ENCODE peak calls at places on chromosomes 3 and 15, in six cellular contexts. G is psoas muscle, E is fibroblast of pulmonary artery, O is lung, Z is coronary artery, C is K562. H is an unnamed sample.

GRCh38 chr3:21795152-21795837 is 44.3 kb upstream of the ZNF385D start:
- DNase-seq in G (peak; percentile 72), O (no peak), Z (peak; percentile 75), C (no peak), E (no peak), H (no peak)

GRCh38 chr15:60010467-60011257 is 6.6 kb downstream of the FOXB1 start:
- DNase-seq in E (no peak), Z (no peak), C (no peak), O (no peak), G (no peak), H (no peak)

GRCh38 chr3:172065967-172066762 is 26.8 kb downstream of the FNDC3B start:
- DNase-seq in G (no peak), Z (no peak), C (no peak), E (peak; percentile 66), O (no peak), H (no peak)

GRCh38 chr3:27221264-27221932 is 147.8 kb downstream of the NEK10 start:
- DNase-seq in O (no peak), E (no peak), C (no peak), Z (no peak), G (no peak), H (no peak)

GRCh38 chr3:38138347-38139190 is at the start of gene MYD88:
- DNase-seq in E (peak; percentile 56), C (peak; percentile 77), O (peak; percentile 84), Z (peak; percentile 88), G (peak; percentile 88), H (peak; percentile 74)

GRCh38 chr15:64247906-64248541 is 85.2 kb upstream of the PPIB start:
- DNase-seq in E (peak; percentile 97), G (no peak), C (peak; percentile 45), Z (no peak), O (no peak), H (no peak)

GRCh38 chr3:114217266-114217665 is 20.1 kb downstream of the ZNF80 start:
- DNase-seq in G (no peak), C (no peak), E (peak; percentile 33), O (no peak), Z (no peak), H (no peak)

GRCh38 chr3:158718490-158719170 is 13.6 kb downstream of the RARRES1 start:
- DNase-seq in G (no peak), C (no peak), E (peak; percentile 88), O (no peak), Z (peak; percentile 28), H (no peak)

GRCh38 chr3:69200384-69201068 is 78.1 kb upstream of the LMOD3 start:
- DNase-seq in E (peak; percentile 65), Z (no peak), O (no peak), G (no peak), C (no peak), H (peak; percentile 21)

GRCh38 chr3:147775816-147776530 is 366.8 kb downstream of the ZIC1 start:
- DNase-seq in G (no peak), Z (no peak), C (no peak), O (no peak), E (peak; percentile 9), H (no peak)

GRCh38 chr3:83515123-83515522 is 1443.7 kb upstream of the CADM2 start:
- DNase-seq in Z (no peak), O (no peak), E (no peak), G (no peak), C (no peak), H (no peak)

GRCh38 chr15:98970799-98971198 is 36.8 kb downstream of the PGPEP1L start:
- DNase-seq in C (no peak), O (no peak), E (no peak), G (no peak), Z (no peak), H (no peak)

GRCh38 chr3:127660621-127661253 is 12.0 kb upstream of the ABTB1 start:
- DNase-seq in O (no peak), Z (no peak), C (no peak), G (no peak), E (no peak), H (no peak)

GRCh38 chr3:38346584-38347410 is at the start of gene XYLB:
- DNase-seq in O (peak; percentile 85), G (peak; percentile 92), C (peak; percentile 97), Z (peak; percentile 87), E (peak; percentile 82), H (peak; percentile 76)

GRCh38 chr3:152197937-152198336 is 70.8 kb upstream of the MBNL1 start:
- DNase-seq in G (no peak), E (no peak), C (no peak), O (no peak), Z (no peak), H (no peak)

GRCh38 chr3:152199069-152199838 is 69.5 kb upstream of the MBNL1 start:
- DNase-seq in O (no peak), C (no peak), Z (no peak), G (no peak), E (no peak), H (no peak)

GRCh38 chr3:152198655-152199054 is 70.1 kb upstream of the MBNL1 start:
- DNase-seq in G (no peak), O (no peak), E (no peak), C (no peak), Z (no peak), H (no peak)

GRCh38 chr3:152202976-152203626 is 65.6 kb upstream of the MBNL1 start:
- DNase-seq in G (no peak), C (peak; percentile 32), Z (no peak), E (no peak), O (no peak), H (no peak)

DNA sequence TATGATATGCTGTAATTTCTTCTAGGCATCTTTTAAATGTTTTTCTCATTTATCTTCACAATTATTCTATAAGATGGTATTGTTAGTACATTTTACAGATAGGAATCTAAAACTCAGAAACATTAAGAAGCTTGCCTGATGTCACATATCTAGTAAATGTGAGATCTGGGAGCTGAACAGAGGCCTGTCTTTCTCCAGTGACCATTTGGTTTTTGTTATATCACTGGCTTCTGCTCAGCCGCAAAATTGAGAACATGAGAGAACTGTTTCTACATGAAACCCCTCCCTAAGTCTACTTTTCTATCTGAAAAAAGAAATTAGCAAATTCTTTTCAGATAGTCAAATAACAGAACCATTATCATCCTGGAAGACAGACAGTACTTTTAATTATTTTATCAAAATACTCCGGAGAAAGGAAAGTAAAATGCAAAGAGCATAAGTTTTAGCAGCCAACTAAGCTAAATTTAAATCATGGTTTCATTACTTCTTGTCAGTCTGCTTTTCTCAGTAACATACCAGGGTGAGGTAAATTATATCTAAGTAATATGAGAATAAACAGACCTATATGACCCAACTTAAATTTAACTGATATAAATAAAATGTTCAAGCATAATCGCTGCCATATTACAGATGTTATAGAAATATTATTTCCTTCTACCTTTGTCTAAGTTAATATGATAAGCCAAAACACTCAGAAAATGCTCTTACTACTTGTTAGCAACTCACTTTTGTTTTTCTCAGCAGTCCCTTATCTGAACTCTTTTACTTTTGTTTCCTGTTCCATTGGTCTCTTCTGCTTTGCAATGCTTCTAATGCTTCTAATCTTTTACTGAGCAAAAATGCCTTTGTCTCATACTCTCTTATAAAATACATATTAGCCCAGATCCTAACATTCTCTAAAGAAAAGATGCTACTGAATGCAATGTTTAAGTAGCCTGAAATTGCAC is 68.0 kb upstream of the MBNL1 start:
- DNase-seq in O (no peak), C (no peak), G (no peak), Z (no peak), E (peak; percentile 34), H (no peak)
- H3K4me3 ChIP-seq in O (no peak overlapping the region), C (peak overlapping the region; percentile 10), G (peak overlapping the region; percentile 62), Z (peak overlapping the region; percentile 53), E (no peak overlapping the region), H (no peak overlapping the region)

DNA sequence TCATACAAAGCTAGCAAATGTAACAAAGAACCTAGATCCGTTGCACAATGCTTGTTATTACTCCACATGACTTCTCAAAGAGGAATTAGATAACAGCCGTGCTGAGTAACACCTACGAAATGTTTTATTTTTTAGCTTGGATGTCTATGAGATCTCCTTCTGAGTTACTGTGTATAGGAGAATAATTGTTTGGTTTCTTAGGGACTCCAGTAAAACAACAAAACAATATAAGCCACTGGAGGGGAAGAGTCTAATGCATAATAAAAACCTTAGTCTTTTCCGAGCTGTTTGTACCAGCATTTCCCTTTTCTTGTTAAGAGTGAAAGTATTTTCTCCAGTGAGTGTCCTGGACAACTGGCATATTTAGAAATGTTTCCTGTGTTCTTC is 15.6 kb downstream of the SNAP23 start:
- DNase-seq in O (no peak), E (peak; percentile 90), C (no peak), Z (no peak), G (no peak), H (no peak)
- H3K4me3 ChIP-seq in O (no peak overlapping the region), E (peak overlapping the region; percentile 39), C (no peak overlapping the region), Z (peak overlapping the region; percentile 47), G (no peak overlapping the region), H (peak overlapping the region; percentile 11)

GRCh38 chr3:49132437-49133225 is at the start of gene LAMB2:
- DNase-seq in G (peak; percentile 83), C (peak; percentile 72), Z (peak; percentile 86), E (peak; percentile 76), O (peak; percentile 73), H (peak; percentile 77)

GRCh38 chr3:49132073-49132436 is 795 bp downstream of the LAMB2 start:
- DNase-seq in G (no peak), E (no peak), C (no peak), Z (peak; percentile 58), O (no peak), H (no peak)

GRCh38 chr3:49131040-49131439 is 1.8 kb downstream of the LAMB2 start:
- DNase-seq in Z (no peak), C (no peak), O (no peak), E (no peak), G (no peak), H (no peak)

GRCh38 chr3:49133226-49133951 is 539 bp upstream of the LAMB2 start:
- DNase-seq in G (peak; percentile 89), C (peak; percentile 80), E (peak; percentile 91), Z (peak; percentile 90), O (peak; percentile 86), H (peak; percentile 88)

DNA sequence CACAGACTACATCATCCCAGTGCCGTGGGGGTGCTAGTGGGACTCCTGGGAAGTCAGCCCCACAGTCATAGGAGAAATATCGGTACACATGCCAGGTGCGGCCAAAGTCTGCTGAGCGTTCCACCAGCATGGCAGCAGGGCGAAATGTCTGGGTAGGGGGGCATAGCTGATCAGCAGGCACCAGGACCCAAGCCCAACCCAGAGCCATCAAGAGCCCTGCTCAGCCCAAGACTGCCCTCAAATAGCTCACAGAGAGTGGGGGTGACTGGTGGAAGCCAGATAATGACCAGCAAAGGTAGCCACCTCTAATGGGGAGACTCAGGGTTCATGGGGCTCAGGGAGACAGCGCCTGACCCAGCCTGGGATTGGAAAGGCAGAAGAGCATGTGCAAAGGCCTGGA is 1.3 kb downstream of the LAMB2 start:
- DNase-seq in G (no peak), Z (peak; percentile 68), E (no peak), C (no peak), O (no peak), H (no peak)
- H3K4me3 ChIP-seq in G (peak overlapping the region; percentile 89), Z (peak overlapping the region; percentile 90), E (peak overlapping the region; percentile 93), C (no peak overlapping the region), O (no peak overlapping the region), H (peak overlapping the region; percentile 79)

GRCh38 chr15:100758554-100758953 is 121.1 kb upstream of the ALDH1A3 start:
- DNase-seq in O (no peak), C (no peak), E (no peak), G (no peak), Z (no peak), H (no peak)

GRCh38 chr15:100761253-100761935 is 118.2 kb upstream of the ALDH1A3 start:
- DNase-seq in E (no peak), Z (peak; percentile 61), C (no peak), G (peak; percentile 37), O (no peak), H (peak; percentile 6)

GRCh38 chr15:100760357-100760903 is 119.2 kb upstream of the ALDH1A3 start:
- DNase-seq in Z (peak; percentile 41), E (no peak), G (peak; percentile 23), O (no peak), C (no peak), H (no peak)

GRCh38 chr15:100759698-100760356 is 119.8 kb upstream of the ALDH1A3 start:
- DNase-seq in G (peak; percentile 26), C (no peak), Z (peak; percentile 46), E (peak; percentile 34), O (no peak), H (no peak)

GRCh38 chr15:100759116-100759515 is 120.5 kb upstream of the ALDH1A3 start:
- DNase-seq in O (no peak), Z (no peak), G (no peak), C (no peak), E (peak; percentile 66), H (no peak)
- H3K4me3 ChIP-seq in O (no peak overlapping the region), Z (no peak overlapping the region), G (no peak overlapping the region), C (no peak overlapping the region), E (no peak overlapping the region), H (no peak overlapping the region)